ENCODE peak calls at places on chromosomes 16 and 17, in six cellular contexts. U, M, Z, W, V and C are unnamed samples.

GRCh38 chr17:17694229-17695081 is 13.2 kb downstream of the RAI1 start:
- DNase-seq in U (peak), M (peak), Z (peak), W (peak), V (peak), C (peak)

GRCh38 chr17:44374306-44375195 is 10.9 kb upstream of the FAM171A2 start:
- DNase-seq in U (no peak), M (peak), Z (peak), W (peak), V (peak), C (no peak)

GRCh38 chr17:27563532-27563931 is 67.5 kb upstream of the LGALS9 start:
- DNase-seq in U (no peak), M (no peak), Z (no peak), W (no peak), V (no peak), C (no peak)

GRCh38 chr16:70677499-70678120 is 8.2 kb downstream of the MTSS2 start:
- DNase-seq in U (no peak), M (no peak), Z (no peak), W (no peak), V (no peak), C (no peak)

GRCh38 chr17:33501185-33501584 is 208.1 kb upstream of the ASIC2 start:
- DNase-seq in U (no peak), M (no peak), Z (no peak), W (no peak), V (peak), C (no peak)

GRCh38 chr16:88790312-88791150 is 5.5 kb upstream of the PIEZO1 start:
- DNase-seq in U (no peak), M (no peak), Z (no peak), W (peak), V (peak), C (no peak)

GRCh38 chr16:89701425-89702406 is at the start of gene SPATA2L:
- DNase-seq in U (peak), M (peak), Z (peak), W (peak), V (peak), C (peak)

GRCh38 chr16:82641336-82641984 is 14.7 kb downstream of the CDH13 start:
- DNase-seq in U (peak), M (no peak), Z (no peak), W (no peak), V (no peak), C (peak)

GRCh38 chr17:35099929-35100328 is 19.7 kb downstream of the RAD51D start:
- DNase-seq in U (no peak), M (no peak), Z (no peak), W (no peak), V (no peak), C (no peak)

GRCh38 chr16:30051518-30051917 is 14.0 kb upstream of the ALDOA start:
- DNase-seq in U (no peak), M (no peak), Z (no peak), W (no peak), V (no peak), C (peak)

GRCh38 chr17:17071531-17072360 is 29.5 kb downstream of the MPRIP start:
- DNase-seq in U (no peak), M (no peak), Z (no peak), W (no peak), V (no peak), C (no peak)

GRCh38 chr16:88810868-88811599 is 694 bp downstream of the APRT start:
- DNase-seq in U (peak), M (peak), Z (peak), W (no peak), V (peak), C (peak)

GRCh38 chr16:70706948-70707465 is 21.2 kb upstream of the MTSS2 start:
- DNase-seq in U (peak), M (peak), Z (no peak), W (no peak), V (no peak), C (peak)

GRCh38 chr17:32279933-32280716 is 14.5 kb downstream of the RHBDL3 start:
- DNase-seq in U (no peak), M (no peak), Z (peak), W (peak), V (peak), C (no peak)

GRCh38 chr17:31389673-31390381 is 1.6 kb upstream of the RAB11FIP4 start:
- DNase-seq in U (no peak), M (no peak), Z (no peak), W (peak), V (peak), C (no peak)

GRCh38 chr16:14487579-14487978 is 142.5 kb downstream of the PARN start:
- DNase-seq in U (no peak), M (no peak), Z (no peak), W (no peak), V (no peak), C (no peak)

GRCh38 chr17:45414997-45415881 is 17.4 kb downstream of the ARHGAP27 start:
- DNase-seq in U (no peak), M (no peak), Z (no peak), W (no peak), V (no peak), C (peak)

GRCh38 chr17:67050476-67051154 is 6.3 kb downstream of the CACNG1 start:
- DNase-seq in U (no peak), M (no peak), Z (no peak), W (no peak), V (no peak), C (no peak)

GRCh38 chr17:82348434-82348833 is 10.6 kb upstream of the TEX19 start:
- DNase-seq in U (no peak), M (no peak), Z (no peak), W (no peak), V (no peak), C (no peak)

DNA sequence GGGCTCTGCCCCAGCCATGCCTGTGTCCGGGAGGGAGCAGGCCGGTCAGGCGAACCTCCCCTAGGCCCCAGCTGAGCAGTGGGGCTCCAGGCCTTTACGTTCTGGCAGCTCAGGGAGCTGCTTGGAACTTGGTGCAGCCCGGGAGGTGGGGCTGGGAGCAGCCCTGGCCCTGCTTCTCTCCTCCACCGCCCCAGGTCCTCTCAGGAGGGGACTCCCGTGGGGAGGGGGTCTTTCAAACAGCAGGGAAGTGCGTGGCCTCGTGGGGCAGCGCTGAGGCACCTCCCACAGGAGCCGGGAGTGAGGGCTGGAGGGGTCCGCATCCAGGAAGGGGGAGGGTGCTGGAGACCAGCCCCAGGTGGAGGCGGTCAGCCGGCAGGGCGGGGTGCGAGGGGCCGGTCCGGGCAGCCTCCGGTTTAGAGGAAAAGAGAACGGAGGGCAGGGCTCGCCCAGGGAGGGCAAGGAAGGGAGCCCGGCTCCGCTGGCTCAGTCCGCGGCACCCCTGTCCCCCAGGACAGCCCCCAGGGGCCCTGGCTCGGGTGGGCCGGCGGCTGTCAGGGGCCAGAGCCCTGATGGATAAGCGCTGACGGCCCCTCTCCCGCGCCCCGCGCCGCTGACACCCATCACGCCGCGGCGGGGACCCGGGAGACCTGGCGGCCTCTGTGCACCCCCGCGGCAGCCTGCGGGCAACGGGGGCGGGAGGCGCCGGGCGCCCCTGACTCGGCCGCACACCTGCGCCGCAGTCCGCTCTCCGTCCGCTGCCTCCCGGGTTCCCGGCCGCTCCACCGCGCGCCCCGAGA is 585 bp upstream of the PRR35 start:
- DNase-seq in U (no peak), M (no peak), Z (no peak), W (no peak), V (no peak), C (no peak)
- TF ChIP-seq EZH2 in U (peak), M (peak), Z (peak), W (peak), V (peak), C (no peak)

GRCh38 chr16:55204094-55204493 is 119.9 kb upstream of the IRX6 start:
- DNase-seq in U (no peak), M (no peak), Z (no peak), W (no peak), V (no peak), C (no peak)

GRCh38 chr16:55204923-55205322 is 119.1 kb upstream of the IRX6 start:
- DNase-seq in U (no peak), M (no peak), Z (no peak), W (no peak), V (no peak), C (no peak)

GRCh38 chr16:55203570-55203969 is 120.4 kb upstream of the IRX6 start:
- DNase-seq in U (no peak), M (no peak), Z (no peak), W (no peak), V (no peak), C (no peak)

GRCh38 chr16:55209626-55210025 is 114.4 kb upstream of the IRX6 start:
- DNase-seq in U (no peak), M (no peak), Z (no peak), W (no peak), V (no peak), C (no peak)

DNA sequence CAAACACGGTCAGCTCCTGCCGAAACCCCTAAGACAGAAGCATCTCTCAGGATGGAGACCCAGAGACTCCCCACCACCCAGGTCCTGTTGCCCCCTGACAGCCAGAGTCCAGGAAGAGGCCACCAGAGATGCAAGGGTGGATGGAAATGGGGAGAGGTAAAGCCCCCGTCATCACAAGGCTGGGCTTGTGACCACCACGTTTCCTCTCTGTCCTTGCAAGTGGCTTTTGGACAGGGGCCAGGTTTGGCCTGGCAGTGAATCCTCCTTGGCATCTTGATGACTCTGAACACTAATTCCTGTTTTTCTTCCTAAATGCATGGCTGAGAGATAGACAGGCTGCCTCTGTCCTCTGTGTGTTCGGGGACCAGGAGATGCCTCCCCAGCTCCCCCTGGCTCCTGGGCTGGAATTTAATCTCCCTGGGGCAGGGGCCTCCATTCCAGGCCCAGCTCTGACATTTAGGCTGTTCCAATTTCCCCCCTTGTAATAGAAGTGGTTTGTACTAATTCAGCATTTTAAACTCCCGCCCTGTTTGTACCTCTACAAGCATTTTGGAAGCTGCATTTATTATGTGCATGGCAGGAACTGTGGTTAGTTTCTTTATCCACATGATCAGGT is 116.2 kb upstream of the IRX6 start:
- DNase-seq in U (no peak), M (no peak), Z (no peak), W (no peak), V (peak), C (no peak)
- H3K4me2 ChIP-seq in U (no peak), M (no peak), Z (no peak), W (no peak), V (no peak), C (no peak)

GRCh38 chr16:8204769-8205168 is 385.5 kb downstream of the TMEM114 start:
- DNase-seq in U (no peak), M (no peak), Z (no peak), W (no peak), V (no peak), C (no peak)
- TF ChIP-seq EZH2 in U (no peak), M (no peak), Z (no peak), W (no peak), V (no peak), C (no peak)

GRCh38 chr16:31487076-31487719 is 4.3 kb downstream of the SLC5A2 start:
- DNase-seq in U (no peak), M (no peak), Z (peak), W (no peak), V (no peak), C (no peak)
- H3K4me2 ChIP-seq in U (peak), M (peak), Z (peak), W (peak), V (peak), C (peak)

GRCh38 chr16:10183606-10183959 is 1.4 kb upstream of the GRIN2A start:
- DNase-seq in U (no peak), M (no peak), Z (no peak), W (no peak), V (peak), C (no peak)

GRCh38 chr16:10181196-10182162 is 749 bp downstream of the GRIN2A start:
- DNase-seq in U (peak), M (peak), Z (peak), W (peak), V (peak), C (peak)

GRCh38 chr16:10180042-10180770 is 2.0 kb downstream of the GRIN2A start:
- DNase-seq in U (no peak), M (no peak), Z (no peak), W (no peak), V (no peak), C (no peak)

GRCh38 chr16:10180771-10181163 is 1.5 kb downstream of the GRIN2A start:
- DNase-seq in U (no peak), M (peak), Z (peak), W (peak), V (peak), C (no peak)

DNA sequence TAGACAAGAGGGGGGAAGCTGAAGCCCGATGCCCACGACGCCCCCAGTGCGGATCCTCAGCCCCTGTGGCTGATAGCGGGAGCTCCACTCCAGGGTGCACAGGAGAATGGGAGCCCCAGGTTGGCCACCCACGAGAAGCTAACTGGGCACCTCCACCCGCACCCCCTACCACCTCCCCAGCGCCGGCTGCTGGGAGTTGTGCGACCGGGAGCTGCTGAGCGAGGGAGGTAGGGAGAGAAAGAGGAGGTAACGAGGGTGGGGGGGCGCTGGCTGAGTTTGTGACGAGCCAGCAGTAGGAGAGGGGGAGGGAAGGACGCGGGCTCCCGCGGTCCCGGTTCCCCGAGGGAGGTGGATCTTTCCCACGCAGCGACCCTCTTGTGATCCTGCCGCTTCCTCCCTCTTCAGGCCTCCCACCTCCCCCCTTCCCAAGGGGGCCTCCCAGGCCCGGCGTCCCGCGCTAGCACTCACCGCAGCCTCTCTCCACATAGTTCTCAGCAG is at the start of gene GRIN2A:
- DNase-seq in U (no peak), M (no peak), Z (peak), W (no peak), V (peak), C (no peak)
- TF ChIP-seq EZH2 in U (no peak), M (no peak), Z (no peak), W (no peak), V (no peak), C (no peak)

GRCh38 chr17:80682372-80682771 is 137.7 kb downstream of the RPTOR start:
- DNase-seq in U (no peak), M (no peak), Z (no peak), W (no peak), V (no peak), C (no peak)
- H3K4me2 ChIP-seq in U (no peak), M (no peak), Z (no peak), W (no peak), V (no peak), C (no peak)

GRCh38 chr16:560701-561412 is 663 bp downstream of the PRR35 start:
- DNase-seq in U (no peak), M (no peak), Z (no peak), W (no peak), V (no peak), C (no peak)
- TF ChIP-seq EZH2 in U (peak), M (peak), Z (peak), W (no peak), V (no peak), C (no peak)